ENCODE peak calls at places on chromosomes 12 and 14, in eight cellular contexts. C is cardiac fibroblast; E is stimulated activated CD8-positive, alpha-beta memory T cell treated with anti-CD3 and anti-CD28 coated beads, Interleukin-15, amount 100 ng/mL, for 24 hours; N is anterior cingulate cortex; U is psoas muscle; P is dorsolateral prefrontal cortex; I is glomerular endothelial cell; R is NCI-H2171 treated with DMSO at 0.1 percent for 48 hours. T is an unnamed sample.

GRCh38 chr12:88816201-88816600 is 235.9 kb upstream of the KITLG start:
- DNase-seq in C (no peak), E (no peak), N (no peak), U (no peak), P (no peak), I (no peak), R (no peak), T (no peak)

GRCh38 chr14:87457727-87458126 is 535.3 kb downstream of the GALC start:
- DNase-seq in C (no peak), E (no peak), N (no peak), U (no peak), P (no peak), I (no peak), R (no peak), T (no peak)

GRCh38 chr14:75578099-75578785 is at the start of gene FLVCR2:
- DNase-seq in C (peak; percentile 77), E (no peak), N (peak; percentile 84), U (peak; percentile 88), P (peak; percentile 60), I (no peak), R (peak; percentile 47), T (peak; percentile 82)

GRCh38 chr12:105226219-105226618 is 9.8 kb downstream of the APPL2 start:
- DNase-seq in C (peak; percentile 92), E (no peak), N (peak; percentile 80), U (peak; percentile 63), P (no peak), I (peak; percentile 68), R (no peak), T (peak; percentile 81)

GRCh38 chr12:46678441-46678840 is 147.4 kb downstream of the SLC38A4 start:
- DNase-seq in C (no peak), E (no peak), N (no peak), U (no peak), P (no peak), I (no peak), R (no peak), T (no peak)

GRCh38 chr12:104303538-104304151 is at the start of gene EID3:
- DNase-seq in C (peak; percentile 86), E (peak; percentile 81), N (peak; percentile 85), U (peak; percentile 92), P (peak; percentile 82), I (no peak), R (no peak), T (peak; percentile 93)

GRCh38 chr14:77799863-77800730 is at the start of gene ADCK1:
- DNase-seq in C (peak; percentile 76), E (peak; percentile 80), N (peak; percentile 93), U (peak; percentile 94), P (peak; percentile 90), I (peak; percentile 5), R (peak; percentile 92), T (peak; percentile 80)

GRCh38 chr14:93317836-93318807 is 14.7 kb downstream of the BTBD7 start:
- DNase-seq in C (peak; percentile 84), E (no peak), N (no peak), U (no peak), P (no peak), I (no peak), R (no peak), T (no peak)

GRCh38 chr14:101128478-101129450 is 225.2 kb upstream of the RTL1 start:
- DNase-seq in C (no peak), E (no peak), N (no peak), U (peak; percentile 9), P (no peak), I (no peak), R (no peak), T (no peak)

GRCh38 chr14:105088812-105089745 is 23.8 kb upstream of the GPR132 start:
- DNase-seq in C (no peak), E (no peak), N (no peak), U (no peak), P (no peak), I (no peak), R (peak; percentile 88), T (no peak)

GRCh38 chr14:20606190-20606901 is 15.2 kb upstream of the RNASE12 start:
- DNase-seq in C (peak; percentile 74), E (no peak), N (no peak), U (no peak), P (no peak), I (no peak), R (no peak), T (no peak)

GRCh38 chr12:111445311-111446043 is 39.8 kb downstream of the SH2B3 start:
- DNase-seq in C (peak; percentile 60), E (no peak), N (no peak), U (no peak), P (no peak), I (no peak), R (no peak), T (peak; percentile 17)

GRCh38 chr14:80055912-80056801 is 155.1 kb downstream of the DIO2 start:
- DNase-seq in C (peak; percentile 78), E (no peak), N (peak; percentile 26), U (peak; percentile 13), P (no peak), I (peak; percentile 4), R (peak; percentile 69), T (peak; percentile 14)

GRCh38 chr12:59041241-59042121 is 121.2 kb upstream of the LRIG3 start:
- DNase-seq in C (peak; percentile 96), E (no peak), N (no peak), U (no peak), P (no peak), I (peak; percentile 62), R (no peak), T (no peak)

GRCh38 chr12:32257695-32258496 is 141.5 kb upstream of the FGD4 start:
- DNase-seq in C (no peak), E (no peak), N (no peak), U (no peak), P (no peak), I (no peak), R (no peak), T (no peak)

GRCh38 chr12:692274-692673 is 29.0 kb upstream of the NINJ2 start:
- DNase-seq in C (no peak), E (no peak), N (no peak), U (no peak), P (no peak), I (no peak), R (no peak), T (no peak)

GRCh38 chr14:83975435-83976222 is 1554.3 kb upstream of the FLRT2 start:
- DNase-seq in C (no peak), E (no peak), N (no peak), U (peak; percentile 15), P (no peak), I (peak; percentile 25), R (no peak), T (no peak)

GRCh38 chr12:2653461-2653965 is 141.3 kb upstream of the FKBP4 start:
- DNase-seq in C (no peak), E (no peak), N (no peak), U (no peak), P (no peak), I (no peak), R (no peak), T (peak; percentile 9)

GRCh38 chr12:111244673-111245072 is 124.2 kb downstream of the PHETA1 start:
- DNase-seq in C (no peak), E (no peak), N (no peak), U (no peak), P (no peak), I (no peak), R (no peak), T (no peak)

GRCh38 chr12:66459944-66460482 is 157.7 kb downstream of the HELB start:
- DNase-seq in C (no peak), E (no peak), N (no peak), U (no peak), P (no peak), I (no peak), R (no peak), T (no peak)

GRCh38 chr14:35786856-35787255 is 22.2 kb downstream of the RALGAPA1 start:
- DNase-seq in C (no peak), E (no peak), N (no peak), U (no peak), P (no peak), I (no peak), R (no peak), T (no peak)

GRCh38 chr12:84803661-84804060 is 108.9 kb downstream of the SLC6A15 start:
- DNase-seq in C (no peak), E (no peak), N (no peak), U (no peak), P (no peak), I (no peak), R (no peak), T (no peak)

GRCh38 chr14:67618617-67619063 is 1.1 kb upstream of the ARG2 start:
- DNase-seq in C (peak; percentile 89), E (no peak), N (no peak), U (no peak), P (no peak), I (peak; percentile 79), R (peak; percentile 57), T (no peak)

GRCh38 chr12:31813305-31813704 is 84.5 kb upstream of the AMN1 start:
- DNase-seq in C (peak; percentile 5), E (no peak), N (no peak), U (no peak), P (no peak), I (no peak), R (no peak), T (no peak)

GRCh38 chr12:78457951-78458350 is 406.6 kb upstream of the SYT1 start:
- DNase-seq in C (peak; percentile 46), E (no peak), N (no peak), U (no peak), P (no peak), I (no peak), R (no peak), T (no peak)

GRCh38 chr12:11986165-11986564 is 84.6 kb upstream of the BCL2L14 start:
- DNase-seq in C (no peak), E (no peak), N (no peak), U (no peak), P (no peak), I (no peak), R (no peak), T (no peak)

GRCh38 chr14:70156602-70157001 is 32.1 kb downstream of the SLC8A3 start:
- DNase-seq in C (no peak), E (no peak), N (no peak), U (peak; percentile 42), P (no peak), I (no peak), R (no peak), T (no peak)

GRCh38 chr12:12891646-12892355 is 439 bp downstream of the GPRC5A start:
- DNase-seq in C (no peak), E (no peak), N (no peak), U (no peak), P (no peak), I (no peak), R (peak; percentile 25), T (no peak)

GRCh38 chr12:63382930-63383329 is 231.9 kb upstream of the AVPR1A start:
- DNase-seq in C (no peak), E (no peak), N (no peak), U (no peak), P (no peak), I (no peak), R (no peak), T (no peak)

GRCh38 chr14:52073251-52073650 is 4.4 kb upstream of the NID2 start:
- DNase-seq in C (peak; percentile 78), E (no peak), N (no peak), U (no peak), P (no peak), I (no peak), R (no peak), T (no peak)

GRCh38 chr12:67750528-67751183 is 102.1 kb downstream of the DYRK2 start:
- DNase-seq in C (no peak), E (no peak), N (no peak), U (no peak), P (no peak), I (no peak), R (peak; percentile 75), T (no peak)

GRCh38 chr12:104136577-104136976 is 1.4 kb downstream of the NFYB start:
- DNase-seq in C (peak; percentile 53), E (no peak), N (no peak), U (no peak), P (no peak), I (no peak), R (peak; percentile 43), T (no peak)

T was measured in uterus.